ENCODE peak calls at places on chromosomes 11 and 22, in nine cellular contexts. O, B, V, J, E, Z, R, L and Y are unnamed samples.

GRCh38 chr11:44191322-44192014 is 96.0 kb downstream of the EXT2 start:
- DNase-seq in Z (peak; percentile 34), J (no peak), B (no peak), R (no peak), L (no peak), O (no peak), E (no peak), V (no peak), Y (no peak)

GRCh38 chr11:48052183-48053040 is 72.1 kb downstream of the PTPRJ start:
- DNase-seq in O (no peak), V (peak; percentile 49), J (peak; percentile 60), R (no peak), Z (no peak), L (no peak), E (peak; percentile 90), B (peak; percentile 42), Y (no peak)

GRCh38 chr11:17642370-17642769 is 77.0 kb upstream of the MYOD1 start:
- DNase-seq in L (no peak), R (no peak), Z (peak; percentile 11), E (no peak), J (no peak), V (no peak), O (no peak), B (no peak), Y (no peak)

GRCh38 chr22:50577987-50578775 is at the start of gene CPT1B:
- DNase-seq in E (no peak), L (peak; percentile 19), V (no peak), O (peak; percentile 70), R (no peak), J (no peak), B (peak; percentile 84), Z (no peak), Y (no peak)

GRCh38 chr11:70872950-70873735 is 379.2 kb downstream of the SHANK2 start:
- DNase-seq in J (no peak), V (no peak), O (no peak), E (no peak), L (no peak), B (no peak), R (no peak), Z (no peak), Y (no peak)

GRCh38 chr11:9535189-9535781 is 38.2 kb upstream of the WEE1 start:
- DNase-seq in O (peak; percentile 80), Z (peak; percentile 53), E (no peak), J (peak; percentile 86), B (peak; percentile 75), L (peak; percentile 80), R (peak; percentile 52), V (peak; percentile 68), Y (peak; percentile 59)

GRCh38 chr22:25555506-25556060 is 8.9 kb upstream of the GRK3 start:
- DNase-seq in L (no peak), E (no peak), J (no peak), B (no peak), O (no peak), V (no peak), R (no peak), Z (no peak), Y (no peak)

GRCh38 chr11:88043149-88043548 is 132.1 kb downstream of the RAB38 start:
- DNase-seq in Z (no peak), O (no peak), B (no peak), J (no peak), L (no peak), R (no peak), E (no peak), V (no peak), Y (no peak)

GRCh38 chr22:37905534-37906363 is at the start of gene MICALL1:
- DNase-seq in L (peak; percentile 78), J (peak; percentile 79), V (peak; percentile 74), O (peak; percentile 76), R (peak; percentile 50), Z (peak; percentile 95), B (peak; percentile 74), E (peak; percentile 87), Y (peak; percentile 84)

GRCh38 chr22:30226192-30226832 is 20.2 kb downstream of the LIF start:
- DNase-seq in L (no peak), J (no peak), B (no peak), V (no peak), R (no peak), O (no peak), E (peak; percentile 81), Z (no peak), Y (no peak)

GRCh38 chr11:114015117-114015516 is 40.2 kb downstream of the HTR3A start:
- DNase-seq in R (no peak), Z (no peak), V (no peak), L (no peak), B (no peak), O (no peak), E (no peak), J (no peak), Y (no peak)

GRCh38 chr11:44601471-44602370 is 36.3 kb downstream of the CD82 start:
- DNase-seq in E (no peak), J (no peak), B (no peak), L (no peak), O (no peak), Z (no peak), R (no peak), V (no peak), Y (no peak)

GRCh38 chr11:97966901-97967300 is 1053.8 kb upstream of the CNTN5 start:
- DNase-seq in E (no peak), O (no peak), L (no peak), R (no peak), V (no peak), B (no peak), J (no peak), Z (no peak), Y (no peak)
- H3K9me3 ChIP-seq in E (no peaks in the 10 kb centered on the region), O (no peaks in the 10 kb centered on the region), L (no peaks in the 10 kb centered on the region), R (no peaks in the 10 kb centered on the region), V (no peaks in the 10 kb centered on the region), B (no peaks in the 10 kb centered on the region), J (no peaks in the 10 kb centered on the region), Z (no peaks in the 10 kb centered on the region), Y (no peaks in the 10 kb centered on the region)

GRCh38 chr22:19756288-19757128 is 4.1 kb upstream of the TBX1 start:
- DNase-seq in L (peak; percentile 53), Z (peak; percentile 78), B (no peak), J (peak; percentile 65), E (no peak), V (peak; percentile 42), O (no peak), R (no peak), Y (peak; percentile 58)
- H3K4me3 ChIP-seq in L (no peak overlapping the region), Z (no peak overlapping the region), B (peak overlapping the region; percentile 28), J (no peak overlapping the region), E (no peak overlapping the region), V (peak overlapping the region; percentile 33), O (peak overlapping the region; percentile 50), R (peak overlapping the region; percentile 31), Y (no peak overlapping the region)

GRCh38 chr11:58805065-58805464 is 39.4 kb downstream of the GLYATL2 start:
- DNase-seq in O (no peak), J (no peak), B (no peak), Z (no peak), L (no peak), E (no peak), R (no peak), V (no peak), Y (no peak)

GRCh38 chr11:58811499-58811898 is 33.0 kb downstream of the GLYATL2 start:
- DNase-seq in O (no peak), B (no peak), V (no peak), J (no peak), Z (no peak), R (no peak), L (no peak), E (no peak), Y (no peak)

GRCh38 chr11:58801974-58802545 is 42.4 kb downstream of the GLYATL2 start:
- DNase-seq in L (no peak), R (no peak), V (no peak), J (no peak), Z (no peak), E (no peak), B (no peak), O (no peak), Y (no peak)

GRCh38 chr11:58807358-58807757 is 37.1 kb downstream of the GLYATL2 start:
- DNase-seq in Z (no peak), V (no peak), R (no peak), E (no peak), O (no peak), J (no peak), L (no peak), B (no peak), Y (no peak)
- H3K9me3 ChIP-seq in Z (no peaks in the 10 kb centered on the region), V (no peaks in the 10 kb centered on the region), R (no peaks in the 10 kb centered on the region), E (no peaks in the 10 kb centered on the region), O (peaks cover 10% of the 10 kb centered on the region), J (no peaks in the 10 kb centered on the region), L (no peaks in the 10 kb centered on the region), B (no peaks in the 10 kb centered on the region), Y (no peaks in the 10 kb centered on the region)

DNA sequence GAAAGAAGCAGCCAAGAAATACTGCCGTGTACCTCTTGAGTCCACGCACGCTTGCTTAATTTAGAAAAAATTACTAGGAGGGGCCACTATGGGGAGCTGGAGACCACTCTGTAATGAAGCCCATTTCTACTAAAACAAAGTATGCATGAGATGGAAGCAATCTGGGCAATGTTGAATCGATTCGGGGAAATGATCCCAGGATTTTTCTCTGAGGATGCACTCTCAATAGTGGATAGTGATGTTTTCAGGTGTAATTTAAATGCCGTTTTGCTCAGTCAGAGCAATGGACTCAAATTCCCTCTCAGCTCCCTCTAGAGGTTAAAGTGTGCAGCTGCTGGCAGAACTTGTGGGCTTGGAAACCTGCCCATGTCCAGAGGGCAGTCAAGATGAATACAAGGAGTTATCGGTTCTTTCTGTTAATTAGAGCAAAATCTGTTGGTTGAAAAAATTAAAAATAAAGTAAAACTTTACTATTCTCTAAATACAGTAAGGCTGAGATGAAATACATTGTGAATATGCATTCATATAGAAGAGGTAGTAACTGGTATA is 64.1 kb downstream of the ME3 start:
- DNase-seq in B (peak; percentile 58), J (peak; percentile 74), L (peak; percentile 72), R (peak; percentile 53), O (peak; percentile 55), V (peak; percentile 62), Z (peak; percentile 40), E (no peak), Y (peak; percentile 57)
- H3K4me3 ChIP-seq in B (no peak overlapping the region), J (no peak overlapping the region), L (no peak overlapping the region), R (no peak overlapping the region), O (peak overlapping the region; percentile 20), V (peak overlapping the region; percentile 12), Z (peak overlapping the region; percentile 27), E (no peak overlapping the region), Y (no peak overlapping the region)

DNA sequence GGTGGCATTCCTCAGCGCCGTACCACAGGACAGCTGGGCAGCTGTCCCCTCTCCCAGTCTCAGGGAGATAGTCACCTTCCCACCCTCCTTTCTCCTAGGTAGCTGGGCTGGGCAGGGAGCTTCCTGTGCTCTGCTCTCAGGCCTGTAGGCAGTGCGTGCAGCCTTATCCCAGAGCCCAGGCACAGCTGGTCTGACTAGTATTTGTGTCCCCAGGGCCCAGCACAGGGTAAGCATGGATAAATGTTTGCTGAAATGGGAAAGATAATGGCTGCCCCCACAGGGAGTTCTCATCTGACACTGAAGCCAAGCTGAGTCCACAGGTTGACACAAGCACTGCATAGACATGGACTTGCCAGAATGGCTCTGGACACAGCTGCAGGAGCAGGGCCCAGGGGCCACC is 9.8 kb downstream of the SLC15A3 start:
- DNase-seq in L (no peak), R (no peak), J (no peak), B (no peak), O (no peak), V (no peak), Z (no peak), E (no peak), Y (no peak)
- H3K9me3 ChIP-seq in L (no peaks in the 10 kb centered on the region), R (no peaks in the 10 kb centered on the region), J (no peaks in the 10 kb centered on the region), B (no peaks in the 10 kb centered on the region), O (no peaks in the 10 kb centered on the region), V (no peaks in the 10 kb centered on the region), Z (no peaks in the 10 kb centered on the region), E (no peaks in the 10 kb centered on the region), Y (no peaks in the 10 kb centered on the region)